ENCODE peak calls at places on chromosomes 2 and 18, in eight cellular contexts. One of them, this sample, is unnamed.

GRCh38 chr2:231781798-231782726 is 980 bp upstream of the PDE6D start:
- DNase-seq in activated naive CD8-positive, alpha-beta T cell treated with anti-CD3 and anti-CD28 coated beads, Interleukin-2, amount 50 U/mL, for 16 hours: no peak
- DNase-seq in RKO: peak
- DNase-seq in adipocyte: peak
- DNase-seq in CD8-positive, alpha-beta T cell: no peak
- DNase-seq in LoVo: peak
- DNase-seq in left cardiac atrium: no peak
- DNase-seq in omental fat pad: no peak
- DNase-seq in this sample: peak

GRCh38 chr18:7870855-7871254 is 303.7 kb downstream of the PTPRM start:
- DNase-seq in CD8-positive, alpha-beta T cell: no peak
- DNase-seq in omental fat pad: no peak
- DNase-seq in RKO: no peak
- DNase-seq in LoVo: no peak
- DNase-seq in adipocyte: peak
- DNase-seq in left cardiac atrium: no peak
- DNase-seq in activated naive CD8-positive, alpha-beta T cell treated with anti-CD3 and anti-CD28 coated beads, Interleukin-2, amount 50 U/mL, for 16 hours: no peak
- DNase-seq in this sample: no peak

GRCh38 chr2:159094173-159094737 is 125.8 kb downstream of the TANC1 start:
- DNase-seq in left cardiac atrium: peak
- DNase-seq in activated naive CD8-positive, alpha-beta T cell treated with anti-CD3 and anti-CD28 coated beads, Interleukin-2, amount 50 U/mL, for 16 hours: no peak
- DNase-seq in adipocyte: peak
- DNase-seq in RKO: no peak
- DNase-seq in LoVo: no peak
- DNase-seq in CD8-positive, alpha-beta T cell: no peak
- DNase-seq in omental fat pad: no peak
- DNase-seq in this sample: peak

GRCh38 chr2:64196986-64197385 is 52.8 kb upstream of the PELI1 start:
- DNase-seq in CD8-positive, alpha-beta T cell: no peak
- DNase-seq in activated naive CD8-positive, alpha-beta T cell treated with anti-CD3 and anti-CD28 coated beads, Interleukin-2, amount 50 U/mL, for 16 hours: no peak
- DNase-seq in RKO: no peak
- DNase-seq in left cardiac atrium: no peak
- DNase-seq in adipocyte: no peak
- DNase-seq in LoVo: no peak
- DNase-seq in omental fat pad: no peak
- DNase-seq in this sample: no peak

GRCh38 chr2:98818164-98818563 is 87.2 kb upstream of the MGAT4A start:
- DNase-seq in CD8-positive, alpha-beta T cell: no peak
- DNase-seq in adipocyte: no peak
- DNase-seq in RKO: no peak
- DNase-seq in LoVo: no peak
- DNase-seq in activated naive CD8-positive, alpha-beta T cell treated with anti-CD3 and anti-CD28 coated beads, Interleukin-2, amount 50 U/mL, for 16 hours: no peak
- DNase-seq in left cardiac atrium: no peak
- DNase-seq in omental fat pad: no peak
- DNase-seq in this sample: no peak

GRCh38 chr2:30365201-30365600 is 81.8 kb upstream of the LCLAT1 start:
- DNase-seq in left cardiac atrium: no peak
- DNase-seq in RKO: no peak
- DNase-seq in activated naive CD8-positive, alpha-beta T cell treated with anti-CD3 and anti-CD28 coated beads, Interleukin-2, amount 50 U/mL, for 16 hours: no peak
- DNase-seq in adipocyte: no peak
- DNase-seq in CD8-positive, alpha-beta T cell: no peak
- DNase-seq in LoVo: no peak
- DNase-seq in omental fat pad: no peak
- DNase-seq in this sample: no peak

GRCh38 chr2:767440-767839 is 90.2 kb upstream of the TMEM18 start:
- DNase-seq in omental fat pad: no peak
- DNase-seq in LoVo: no peak
- DNase-seq in CD8-positive, alpha-beta T cell: no peak
- DNase-seq in adipocyte: no peak
- DNase-seq in RKO: no peak
- DNase-seq in activated naive CD8-positive, alpha-beta T cell treated with anti-CD3 and anti-CD28 coated beads, Interleukin-2, amount 50 U/mL, for 16 hours: no peak
- DNase-seq in left cardiac atrium: no peak
- DNase-seq in this sample: no peak

GRCh38 chr2:11669454-11670291 is at the start of gene NTSR2:
- DNase-seq in activated naive CD8-positive, alpha-beta T cell treated with anti-CD3 and anti-CD28 coated beads, Interleukin-2, amount 50 U/mL, for 16 hours: no peak
- DNase-seq in CD8-positive, alpha-beta T cell: no peak
- DNase-seq in RKO: no peak
- DNase-seq in omental fat pad: no peak
- DNase-seq in adipocyte: peak
- DNase-seq in left cardiac atrium: peak
- DNase-seq in LoVo: no peak
- DNase-seq in this sample: no peak

GRCh38 chr2:11286749-11287148 is 57.7 kb downstream of the ROCK2 start:
- DNase-seq in LoVo: no peak
- DNase-seq in activated naive CD8-positive, alpha-beta T cell treated with anti-CD3 and anti-CD28 coated beads, Interleukin-2, amount 50 U/mL, for 16 hours: no peak
- DNase-seq in omental fat pad: no peak
- DNase-seq in adipocyte: no peak
- DNase-seq in left cardiac atrium: no peak
- DNase-seq in CD8-positive, alpha-beta T cell: no peak
- DNase-seq in RKO: peak
- DNase-seq in this sample: no peak

GRCh38 chr18:36899289-36899688 is 70.4 kb downstream of the KIAA1328 start:
- DNase-seq in adipocyte: no peak
- DNase-seq in RKO: peak
- DNase-seq in activated naive CD8-positive, alpha-beta T cell treated with anti-CD3 and anti-CD28 coated beads, Interleukin-2, amount 50 U/mL, for 16 hours: no peak
- DNase-seq in CD8-positive, alpha-beta T cell: no peak
- DNase-seq in LoVo: no peak
- DNase-seq in omental fat pad: no peak
- DNase-seq in left cardiac atrium: no peak
- DNase-seq in this sample: peak

GRCh38 chr2:71756280-71756906 is 303.0 kb downstream of the DYSF start:
- DNase-seq in omental fat pad: no peak
- DNase-seq in activated naive CD8-positive, alpha-beta T cell treated with anti-CD3 and anti-CD28 coated beads, Interleukin-2, amount 50 U/mL, for 16 hours: no peak
- DNase-seq in CD8-positive, alpha-beta T cell: no peak
- DNase-seq in RKO: no peak
- DNase-seq in left cardiac atrium: no peak
- DNase-seq in LoVo: no peak
- DNase-seq in adipocyte: peak
- DNase-seq in this sample: no peak

GRCh38 chr2:196413821-196414274 is 225.7 kb upstream of the CCDC150 start:
- DNase-seq in left cardiac atrium: peak
- DNase-seq in CD8-positive, alpha-beta T cell: no peak
- DNase-seq in LoVo: no peak
- DNase-seq in omental fat pad: no peak
- DNase-seq in RKO: no peak
- DNase-seq in adipocyte: no peak
- DNase-seq in activated naive CD8-positive, alpha-beta T cell treated with anti-CD3 and anti-CD28 coated beads, Interleukin-2, amount 50 U/mL, for 16 hours: no peak
- DNase-seq in this sample: no peak

GRCh38 chr2:10779776-10780490 is 32.7 kb downstream of the PDIA6 start:
- DNase-seq in left cardiac atrium: no peak
- DNase-seq in activated naive CD8-positive, alpha-beta T cell treated with anti-CD3 and anti-CD28 coated beads, Interleukin-2, amount 50 U/mL, for 16 hours: no peak
- DNase-seq in RKO: no peak
- DNase-seq in LoVo: no peak
- DNase-seq in adipocyte: no peak
- DNase-seq in CD8-positive, alpha-beta T cell: no peak
- DNase-seq in omental fat pad: no peak
- DNase-seq in this sample: no peak

GRCh38 chr18:908631-909621 is 4.3 kb downstream of the ADCYAP1 start:
- DNase-seq in CD8-positive, alpha-beta T cell: no peak
- DNase-seq in omental fat pad: no peak
- DNase-seq in left cardiac atrium: no peak
- DNase-seq in adipocyte: peak
- DNase-seq in LoVo: no peak
- DNase-seq in RKO: no peak
- DNase-seq in activated naive CD8-positive, alpha-beta T cell treated with anti-CD3 and anti-CD28 coated beads, Interleukin-2, amount 50 U/mL, for 16 hours: no peak
- DNase-seq in this sample: no peak

GRCh38 chr18:55390898-55391297 is 197.1 kb downstream of the TCF4 start:
- DNase-seq in left cardiac atrium: no peak
- DNase-seq in LoVo: no peak
- DNase-seq in RKO: no peak
- DNase-seq in activated naive CD8-positive, alpha-beta T cell treated with anti-CD3 and anti-CD28 coated beads, Interleukin-2, amount 50 U/mL, for 16 hours: no peak
- DNase-seq in omental fat pad: no peak
- DNase-seq in adipocyte: no peak
- DNase-seq in CD8-positive, alpha-beta T cell: no peak
- DNase-seq in this sample: no peak

GRCh38 chr2:3728104-3729054 is 25.0 kb downstream of the DCDC2C start:
- DNase-seq in omental fat pad: no peak
- DNase-seq in LoVo: peak
- DNase-seq in activated naive CD8-positive, alpha-beta T cell treated with anti-CD3 and anti-CD28 coated beads, Interleukin-2, amount 50 U/mL, for 16 hours: no peak
- DNase-seq in left cardiac atrium: no peak
- DNase-seq in CD8-positive, alpha-beta T cell: no peak
- DNase-seq in adipocyte: peak
- DNase-seq in RKO: peak
- DNase-seq in this sample: peak

GRCh38 chr2:67322361-67323001 is 74.7 kb upstream of the ETAA1 start:
- DNase-seq in omental fat pad: no peak
- DNase-seq in left cardiac atrium: no peak
- DNase-seq in activated naive CD8-positive, alpha-beta T cell treated with anti-CD3 and anti-CD28 coated beads, Interleukin-2, amount 50 U/mL, for 16 hours: no peak
- DNase-seq in adipocyte: peak
- DNase-seq in RKO: peak
- DNase-seq in LoVo: peak
- DNase-seq in CD8-positive, alpha-beta T cell: no peak
- DNase-seq in this sample: peak

GRCh38 chr2:37357053-37357452 is 12.6 kb downstream of the QPCT start:
- DNase-seq in activated naive CD8-positive, alpha-beta T cell treated with anti-CD3 and anti-CD28 coated beads, Interleukin-2, amount 50 U/mL, for 16 hours: no peak
- DNase-seq in omental fat pad: no peak
- DNase-seq in left cardiac atrium: no peak
- DNase-seq in CD8-positive, alpha-beta T cell: no peak
- DNase-seq in RKO: no peak
- DNase-seq in LoVo: no peak
- DNase-seq in adipocyte: no peak
- DNase-seq in this sample: no peak

GRCh38 chr2:134443814-134444480 is 190.1 kb downstream of the MGAT5 start:
- DNase-seq in left cardiac atrium: no peak
- DNase-seq in LoVo: no peak
- DNase-seq in adipocyte: no peak
- DNase-seq in CD8-positive, alpha-beta T cell: no peak
- DNase-seq in omental fat pad: no peak
- DNase-seq in activated naive CD8-positive, alpha-beta T cell treated with anti-CD3 and anti-CD28 coated beads, Interleukin-2, amount 50 U/mL, for 16 hours: no peak
- DNase-seq in RKO: no peak
- DNase-seq in this sample: no peak

GRCh38 chr2:88874063-88874657 is 182.7 kb downstream of the RPIA start:
- DNase-seq in LoVo: peak
- DNase-seq in RKO: peak
- DNase-seq in omental fat pad: no peak
- DNase-seq in activated naive CD8-positive, alpha-beta T cell treated with anti-CD3 and anti-CD28 coated beads, Interleukin-2, amount 50 U/mL, for 16 hours: peak
- DNase-seq in CD8-positive, alpha-beta T cell: peak
- DNase-seq in left cardiac atrium: no peak
- DNase-seq in adipocyte: peak
- DNase-seq in this sample: peak

GRCh38 chr2:2050321-2050905 is 280.7 kb downstream of the MYT1L start:
- DNase-seq in activated naive CD8-positive, alpha-beta T cell treated with anti-CD3 and anti-CD28 coated beads, Interleukin-2, amount 50 U/mL, for 16 hours: no peak
- DNase-seq in omental fat pad: no peak
- DNase-seq in adipocyte: no peak
- DNase-seq in LoVo: no peak
- DNase-seq in left cardiac atrium: no peak
- DNase-seq in CD8-positive, alpha-beta T cell: no peak
- DNase-seq in RKO: no peak
- DNase-seq in this sample: no peak